ENCODE peak calls at places on chromosomes 13 and 19, in four cellular contexts. N is A549, T is GM12878, R is K562. H is an unnamed sample.
A peak's percentile ranks its signal among the peaks of the same experiment; 100 is the strongest.

GRCh38 chr19:11448410-11448809 is 13.0 kb downstream of the PRKCSH start:
- DNase-seq in N (no peak), T (no peak), R (peak; percentile 5), H (no peak)

GRCh38 chr13:20058476-20058875 is 99.9 kb downstream of the ZMYM2 start:
- DNase-seq in N (no peak), T (no peak), R (no peak), H (no peak)

GRCh38 chr13:110944121-110944967 is 29.5 kb upstream of the ANKRD10 start:
- DNase-seq in N (peak; percentile 44), T (no peak), R (peak; percentile 39), H (peak; percentile 69)

GRCh38 chr13:114080739-114081561 is 51.5 kb downstream of the RASA3 start:
- DNase-seq in N (no peak), T (no peak), R (no peak), H (no peak)

GRCh38 chr13:113989585-113990300 is 15.9 kb upstream of the C13orf46 start:
- DNase-seq in N (no peak), T (no peak), R (no peak), H (no peak)

GRCh38 chr13:33968520-33969507 is 150.9 kb downstream of the RFC3 start:
- DNase-seq in N (no peak), T (no peak), R (no peak), H (no peak)

GRCh38 chr19:17302391-17303166 is 646 bp downstream of the ABHD8 start:
- DNase-seq in N (no peak), T (no peak), R (peak; percentile 16), H (no peak)

GRCh38 chr19:41821003-41821735 is 23.3 kb downstream of the LYPD4 start:
- DNase-seq in N (peak; percentile 94), T (peak; percentile 12), R (peak; percentile 64), H (peak; percentile 15)

GRCh38 chr13:46389457-46389856 is 2.4 kb upstream of the RUBCNL start:
- DNase-seq in N (no peak), T (no peak), R (no peak), H (no peak)

GRCh38 chr13:46388846-46389245 is 1.8 kb upstream of the RUBCNL start:
- DNase-seq in N (no peak), T (no peak), R (no peak), H (no peak)

GRCh38 chr13:46386996-46387851 is at the start of gene RUBCNL:
- DNase-seq in N (no peak), T (no peak), R (peak; percentile 8), H (no peak)

GRCh38 chr13:46388308-46388707 is 1.3 kb upstream of the RUBCNL start:
- DNase-seq in N (no peak), T (no peak), R (no peak), H (no peak)

DNA sequence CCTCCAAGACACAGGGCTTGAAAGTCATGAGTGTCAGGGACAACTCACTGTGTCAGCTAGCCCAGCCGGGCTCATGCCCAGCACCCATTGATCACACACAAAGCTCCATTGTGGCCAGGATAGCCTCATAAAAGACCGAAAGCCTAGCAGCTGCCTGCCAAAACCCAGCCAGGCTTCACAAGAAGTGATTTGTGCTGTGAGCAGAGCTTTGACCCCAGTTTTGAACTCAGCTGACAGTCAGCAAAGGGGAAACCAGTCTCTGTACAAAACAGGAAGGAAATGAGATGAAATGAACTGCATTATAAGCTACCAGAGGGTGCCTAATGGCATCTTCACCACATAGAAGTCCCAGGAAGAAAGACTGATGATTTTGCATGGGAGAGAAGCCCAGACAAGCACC is 2.9 kb upstream of the RUBCNL start:
- DNase-seq in N (no peak), T (peak; percentile 79), R (no peak), H (no peak)
- TF ChIP-seq ELK1 in N (no peak), T (no peak), R (no peak), H (no peak)

GRCh38 chr19:9856609-9857008 is 21.5 kb downstream of the PIN1 start:
- DNase-seq in N (no peak), T (no peak), R (no peak), H (no peak)

GRCh38 chr19:9854282-9854846 is 19.2 kb downstream of the PIN1 start:
- DNase-seq in N (no peak), T (no peak), R (no peak), H (no peak)

GRCh38 chr19:9858766-9859165 is 23.6 kb downstream of the PIN1 start:
- DNase-seq in N (no peak), T (no peak), R (no peak), H (no peak)

GRCh38 chr19:9857920-9858746 is 23.0 kb downstream of the PIN1 start:
- DNase-seq in N (no peak), T (no peak), R (no peak), H (no peak)

DNA sequence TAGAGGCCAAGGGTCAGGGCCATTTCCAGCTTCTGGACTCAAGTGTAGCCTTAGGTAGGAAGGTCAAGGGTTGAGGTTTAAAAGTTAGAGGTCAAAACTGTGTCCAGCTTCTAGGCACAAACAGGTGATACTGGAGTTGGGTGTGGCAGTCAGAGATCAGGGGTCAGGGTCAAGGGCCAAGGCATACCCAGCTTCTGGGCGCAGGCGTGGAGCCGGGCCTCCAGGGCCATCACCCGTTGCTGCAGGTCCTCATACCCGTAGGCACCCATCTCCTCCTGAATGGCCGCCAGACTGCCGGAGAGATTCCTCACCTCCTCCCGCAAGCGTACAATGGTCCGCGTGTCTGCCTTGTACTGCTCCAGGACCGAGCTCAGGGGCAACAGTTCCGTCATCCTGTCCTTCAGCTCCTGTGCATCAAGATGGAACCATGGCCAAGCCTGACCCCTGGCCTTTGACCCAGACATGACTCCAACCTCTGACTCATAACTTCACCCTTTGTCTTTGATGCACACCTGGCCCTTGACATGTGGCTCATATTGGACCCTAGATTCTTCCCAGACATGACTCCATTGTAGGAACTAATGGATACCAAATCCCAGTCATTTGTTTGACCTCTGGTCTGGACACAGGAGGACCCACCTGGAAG is 22.1 kb downstream of the PIN1 start:
- DNase-seq in N (no peak), T (no peak), R (no peak), H (no peak)
- TF ChIP-seq ELK1 in N (no peak), T (no peak), R (no peak), H (no peak)

GRCh38 chr13:72696590-72696989 is 30.8 kb downstream of the MZT1 start:
- DNase-seq in N (no peak), T (no peak), R (no peak), H (peak; percentile 10)
- TF ChIP-seq ELK1 in N (no peak), T (no peak), R (no peak), H (no peak)

DNA sequence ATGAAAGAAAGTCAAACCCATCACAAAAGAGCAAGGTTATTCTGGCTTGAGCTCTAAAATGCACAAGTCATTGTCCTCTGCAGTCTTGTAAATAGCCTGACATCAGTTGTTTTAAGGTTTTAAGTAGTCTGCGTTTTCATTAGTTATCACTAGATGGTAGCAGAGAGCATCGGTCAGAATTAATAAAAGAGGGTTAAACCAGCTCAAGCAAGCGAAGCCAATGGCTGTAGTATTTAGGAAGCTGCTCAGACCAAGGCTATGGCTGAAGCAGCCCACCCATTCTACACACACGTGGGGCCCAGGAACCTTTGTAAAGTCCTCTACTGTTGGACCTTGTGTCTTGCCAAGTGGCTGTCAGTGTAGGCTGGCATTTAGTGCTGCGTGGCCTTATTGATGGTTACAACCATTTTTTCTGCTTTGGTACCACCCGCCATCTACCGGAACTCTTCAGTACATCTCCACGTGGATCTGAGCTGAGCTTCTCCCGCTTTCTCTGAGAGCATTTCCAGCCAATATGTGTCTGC is 13.3 kb upstream of the ZNF57 start:
- DNase-seq in N (peak; percentile 46), T (no peak), R (peak; percentile 46), H (peak; percentile 61)
- TF ChIP-seq ELK1 in N (no peak), T (no peak), R (no peak), H (no peak)

GRCh38 chr13:98432638-98433037 is 144.3 kb downstream of the STK24 start:
- DNase-seq in N (no peak), T (no peak), R (no peak), H (no peak)
- TF ChIP-seq ELK1 in N (no peak), T (no peak), R (no peak), H (no peak)